ENCODE peak calls at places on chromosome 16, in eight cellular contexts. O is body of pancreas; Y is GM12878; A is stomach; M is Peyer's patch; W is CD8-positive, alpha-beta T cell; H is SJSA1; S is fibroblast of lung. J is an unnamed sample.

GRCh38 chr16:30896890-30897730 is 696 bp downstream of the CTF1 start:
- DNase-seq in O (peak; percentile 91), Y (no peak), A (peak; percentile 92), M (peak; percentile 86), W (peak; percentile 77), H (peak; percentile 93), S (peak; percentile 89), J (peak; percentile 64)

GRCh38 chr16:46691720-46692119 is 2.3 kb downstream of the ORC6 start:
- DNase-seq in O (no peak), Y (no peak), A (no peak), M (no peak), W (no peak), H (no peak), S (peak; percentile 14), J (no peak)

GRCh38 chr16:74455619-74456289 is 34.5 kb upstream of the CLEC18B start:
- DNase-seq in O (no peak), Y (no peak), A (no peak), M (no peak), W (no peak), H (peak; percentile 59), S (peak; percentile 90), J (no peak)

GRCh38 chr16:6009151-6009550 is 911.6 kb upstream of the EEF2KMT start:
- DNase-seq in O (no peak), Y (no peak), A (no peak), M (no peak), W (no peak), H (no peak), S (no peak), J (no peak)

GRCh38 chr16:676565-677297 is 1.3 kb downstream of the RHBDL1 start:
- DNase-seq in O (no peak), Y (no peak), A (peak; percentile 83), M (peak; percentile 65), W (peak; percentile 30), H (no peak), S (no peak), J (no peak)

GRCh38 chr16:11202260-11203091 is 53.5 kb downstream of the SOCS1 start:
- DNase-seq in O (no peak), Y (peak; percentile 62), A (no peak), M (no peak), W (no peak), H (no peak), S (no peak), J (no peak)

GRCh38 chr16:76193851-76194620 is 83.2 kb upstream of the CNTNAP4 start:
- DNase-seq in O (no peak), Y (no peak), A (no peak), M (no peak), W (no peak), H (no peak), S (no peak), J (no peak)

GRCh38 chr16:3149630-3150345 is 15.0 kb downstream of the ZNF213 start:
- DNase-seq in O (peak; percentile 70), Y (no peak), A (peak; percentile 73), M (peak; percentile 68), W (peak; percentile 53), H (peak; percentile 71), S (peak; percentile 66), J (no peak)

GRCh38 chr16:56600398-56600999 is 7.9 kb upstream of the MT2A start:
- DNase-seq in O (peak; percentile 44), Y (no peak), A (peak; percentile 44), M (peak; percentile 33), W (peak; percentile 35), H (no peak), S (peak; percentile 55), J (no peak)

GRCh38 chr16:35184356-35184870 is 1725.0 kb downstream of the TP53TG3F start:
- DNase-seq in O (no peak), Y (no peak), A (no peak), M (no peak), W (no peak), H (no peak), S (no peak), J (no peak)

GRCh38 chr16:35186045-35186759 is 1726.8 kb downstream of the TP53TG3F start:
- DNase-seq in O (no peak), Y (no peak), A (no peak), M (no peak), W (no peak), H (no peak), S (no peak), J (no peak)

GRCh38 chr16:35187665-35188225 is 1728.3 kb downstream of the TP53TG3F start:
- DNase-seq in O (no peak), Y (no peak), A (no peak), M (no peak), W (no peak), H (no peak), S (no peak), J (no peak)

GRCh38 chr16:35182943-35183550 is 1723.6 kb downstream of the TP53TG3F start:
- DNase-seq in O (no peak), Y (no peak), A (no peak), M (no peak), W (no peak), H (no peak), S (no peak), J (no peak)

GRCh38 chr16:35185366-35186044 is 1726.1 kb downstream of the TP53TG3F start:
- DNase-seq in O (no peak), Y (no peak), A (no peak), M (no peak), W (no peak), H (no peak), S (no peak), J (no peak)
- H3K9me3 ChIP-seq in O (no peaks in the 10 kb centered on the region), Y (no peaks in the 10 kb centered on the region), A (peaks cover 72% of the 10 kb centered on the region), M (no peaks in the 10 kb centered on the region), W (no peaks in the 10 kb centered on the region), H (peaks cover 5% of the 10 kb centered on the region), S (no peaks in the 10 kb centered on the region), J (no peaks in the 10 kb centered on the region)

GRCh38 chr16:4801051-4801961 is 1.1 kb downstream of the ROGDI start:
- DNase-seq in O (no peak), Y (no peak), A (no peak), M (no peak), W (no peak), H (no peak), S (no peak), J (no peak)

GRCh38 chr16:4798456-4798855 is 3.3 kb downstream of the SMIM22 start:
- DNase-seq in O (no peak), Y (no peak), A (no peak), M (no peak), W (no peak), H (no peak), S (no peak), J (no peak)

GRCh38 chr16:4800290-4801041 is 2.0 kb downstream of the ROGDI start:
- DNase-seq in O (peak; percentile 89), Y (no peak), A (peak; percentile 84), M (peak; percentile 29), W (no peak), H (no peak), S (no peak), J (no peak)

GRCh38 chr16:4797805-4798252 is 2.7 kb downstream of the SMIM22 start:
- DNase-seq in O (no peak), Y (no peak), A (no peak), M (no peak), W (no peak), H (no peak), S (no peak), J (no peak)

DNA sequence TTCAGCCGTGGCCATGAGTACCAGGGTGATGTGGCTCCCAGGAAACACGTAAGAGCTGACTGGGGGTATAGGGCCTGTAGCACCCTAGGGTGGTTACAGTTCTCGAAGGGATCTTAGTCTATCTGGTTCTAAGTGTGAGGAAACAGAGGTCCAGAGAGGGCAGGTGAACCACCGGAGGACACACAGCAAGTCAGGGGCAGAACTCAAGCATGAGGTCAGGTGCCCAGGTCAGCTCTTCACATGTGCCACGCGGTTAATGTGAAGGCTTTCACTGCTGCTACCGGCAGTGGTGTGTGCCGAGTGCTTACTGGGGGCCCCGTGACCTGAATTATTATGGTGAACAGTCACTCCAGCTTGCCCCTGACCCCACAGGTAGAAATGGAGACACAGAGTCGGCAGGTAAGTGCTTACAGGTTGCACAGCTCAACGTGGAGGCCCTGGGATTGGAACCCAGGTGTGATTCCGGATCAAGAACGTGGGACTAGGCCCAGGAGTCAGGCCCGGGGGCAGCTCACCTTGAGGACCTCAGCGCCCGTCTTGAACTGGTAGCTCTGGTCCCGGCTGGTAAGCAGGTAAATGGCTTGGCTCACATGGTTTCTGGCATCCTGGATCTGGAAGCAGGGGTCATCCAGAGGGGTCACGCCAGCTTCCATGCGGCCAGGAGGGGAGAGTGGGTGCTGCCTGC is 3.1 kb downstream of the ROGDI start:
- DNase-seq in O (no peak), Y (no peak), A (no peak), M (no peak), W (no peak), H (no peak), S (no peak), J (no peak)
- H3K9me3 ChIP-seq in O (no peaks in the 10 kb centered on the region), Y (no peaks in the 10 kb centered on the region), A (no peaks in the 10 kb centered on the region), M (no peaks in the 10 kb centered on the region), W (no peaks in the 10 kb centered on the region), H (no peaks in the 10 kb centered on the region), S (no peaks in the 10 kb centered on the region), J (no peaks in the 10 kb centered on the region)

GRCh38 chr16:35631261-35631945 is 2172.0 kb downstream of the TP53TG3F start:
- DNase-seq in O (no peak), Y (no peak), A (no peak), M (no peak), W (no peak), H (no peak), S (no peak), J (no peak)

GRCh38 chr16:35629001-35629400 is 2169.6 kb downstream of the TP53TG3F start:
- DNase-seq in O (no peak), Y (no peak), A (no peak), M (no peak), W (no peak), H (no peak), S (no peak), J (no peak)

DNA sequence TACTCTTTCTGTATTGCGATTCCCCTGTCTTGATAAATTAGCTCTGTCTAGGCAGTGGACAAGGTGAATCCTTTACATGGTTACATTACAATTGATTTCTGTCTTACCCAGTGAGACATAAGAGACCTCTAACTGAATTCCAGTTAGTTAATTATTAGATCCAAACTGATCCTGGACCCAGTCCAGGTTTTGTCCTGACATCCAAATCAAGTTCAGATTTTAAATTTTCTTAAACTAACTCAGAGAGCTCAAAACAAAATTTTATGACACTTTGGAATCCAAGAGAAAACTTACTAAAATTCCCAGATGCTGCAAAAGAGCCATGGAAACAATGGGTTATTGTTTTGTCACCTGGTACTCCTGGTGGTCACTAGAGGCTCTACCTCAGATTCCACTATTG is 2166.6 kb downstream of the TP53TG3F start:
- DNase-seq in O (no peak), Y (no peak), A (no peak), M (no peak), W (no peak), H (no peak), S (no peak), J (no peak)
- H3K9me3 ChIP-seq in O (no peaks in the 10 kb centered on the region), Y (no peaks in the 10 kb centered on the region), A (peaks cover 48% of the 10 kb centered on the region), M (no peaks in the 10 kb centered on the region), W (no peaks in the 10 kb centered on the region), H (no peaks in the 10 kb centered on the region), S (no peaks in the 10 kb centered on the region), J (no peaks in the 10 kb centered on the region)

DNA sequence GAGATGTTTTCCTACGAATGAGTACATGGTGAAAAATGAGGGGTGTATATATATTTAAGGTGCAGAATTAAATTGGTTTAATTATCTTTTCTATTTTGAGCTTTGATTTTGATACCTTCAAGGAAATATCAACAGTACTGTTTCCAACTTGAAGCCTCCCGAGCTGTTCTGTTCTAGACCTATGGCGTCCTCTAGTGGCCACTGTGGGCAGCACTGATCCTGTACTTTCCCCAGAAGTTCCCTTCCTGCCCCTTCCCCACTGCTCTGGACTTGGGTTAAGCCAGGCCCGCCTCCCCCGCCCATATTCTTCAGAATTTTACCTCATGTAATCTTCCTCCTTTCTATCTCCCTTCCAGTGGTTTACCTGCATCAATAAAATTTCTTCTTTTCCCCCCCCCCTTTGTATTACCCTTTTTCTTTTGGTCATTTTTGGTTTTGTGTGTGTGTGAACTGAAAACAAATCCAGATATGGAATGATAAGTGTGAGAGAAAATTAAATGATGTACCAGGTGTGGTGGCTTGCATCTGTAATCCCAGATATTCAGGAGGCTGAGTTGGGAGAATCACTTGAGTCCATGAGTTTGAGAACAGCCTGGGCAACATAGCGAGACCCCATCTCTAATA is 1643.5 kb downstream of the TP53TG3F start:
- DNase-seq in O (no peak), Y (no peak), A (no peak), M (no peak), W (no peak), H (no peak), S (no peak), J (no peak)
- H3K9me3 ChIP-seq in O (no peaks in the 10 kb centered on the region), Y (no peaks in the 10 kb centered on the region), A (peaks cover 37% of the 10 kb centered on the region), M (no peaks in the 10 kb centered on the region), W (no peaks in the 10 kb centered on the region), H (no peaks in the 10 kb centered on the region), S (no peaks in the 10 kb centered on the region), J (no peaks in the 10 kb centered on the region)

J was measured in T-helper 17 cell.